ENCODE peak calls at places on chromosome 11, in five cellular contexts. L, U, Z, E and K are unnamed samples.

GRCh38 chr11:108122166-108122628 is 830 bp downstream of the ACAT1 start:
- DNase-seq in L (peak; percentile 58), U (no peak), Z (no peak), E (no peak), K (peak; percentile 27)

GRCh38 chr11:110026823-110027626 is 66.2 kb upstream of the ZC3H12C start:
- DNase-seq in L (no peak), U (no peak), Z (no peak), E (peak; percentile 99), K (peak; percentile 9)

GRCh38 chr11:96470521-96470920 is 80.7 kb downstream of the JRKL start:
- DNase-seq in L (no peak), U (no peak), Z (no peak), E (no peak), K (no peak)

GRCh38 chr11:9722893-9723292 is 59.0 kb downstream of the SWAP70 start:
- DNase-seq in L (no peak), U (no peak), Z (no peak), E (no peak), K (no peak)

GRCh38 chr11:69374110-69374981 is 80.4 kb downstream of the MYEOV start:
- DNase-seq in L (no peak), U (no peak), Z (no peak), E (no peak), K (no peak)

GRCh38 chr11:13480198-13480597 is 15.6 kb downstream of the PTH start:
- DNase-seq in L (peak; percentile 60), U (no peak), Z (no peak), E (no peak), K (no peak)

GRCh38 chr11:15278129-15278528 is 163.4 kb downstream of the INSC start:
- DNase-seq in L (no peak), U (no peak), Z (no peak), E (no peak), K (no peak)

GRCh38 chr11:96215094-96215782 is 127.8 kb downstream of the MAML2 start:
- DNase-seq in L (peak; percentile 20), U (no peak), Z (no peak), E (peak; percentile 72), K (peak; percentile 72)

GRCh38 chr11:10382518-10382917 is 72.5 kb upstream of the AMPD3 start:
- DNase-seq in L (peak; percentile 70), U (peak; percentile 63), Z (no peak), E (no peak), K (peak; percentile 48)

GRCh38 chr11:44572884-44573283 is 7.4 kb downstream of the CD82 start:
- DNase-seq in L (no peak), U (no peak), Z (no peak), E (no peak), K (no peak)

GRCh38 chr11:1568451-1568911 is 3.6 kb downstream of the DUSP8 start:
- DNase-seq in L (no peak), U (no peak), Z (no peak), E (no peak), K (peak; percentile 25)

GRCh38 chr11:12090061-12090572 is 20.3 kb upstream of the MICAL2 start:
- DNase-seq in L (peak; percentile 52), U (peak; percentile 54), Z (no peak), E (no peak), K (peak; percentile 74)

GRCh38 chr11:92628401-92629292 is 340.8 kb upstream of the MTNR1B start:
- DNase-seq in L (no peak), U (no peak), Z (no peak), E (no peak), K (no peak)

GRCh38 chr11:45669146-45669545 is 3.7 kb upstream of the CHST1 start:
- DNase-seq in L (no peak), U (no peak), Z (no peak), E (no peak), K (no peak)

GRCh38 chr11:1836011-1836945 is 1.5 kb downstream of the SYT8 start:
- DNase-seq in L (no peak), U (no peak), Z (no peak), E (no peak), K (no peak)

GRCh38 chr11:134564472-134565200 is 152.6 kb upstream of the B3GAT1 start:
- DNase-seq in L (no peak), U (no peak), Z (no peak), E (no peak), K (no peak)

GRCh38 chr11:2793781-2794418 is 91.7 kb downstream of the CDKN1C start:
- DNase-seq in L (no peak), U (no peak), Z (no peak), E (no peak), K (no peak)

GRCh38 chr11:92801685-92802084 is 167.8 kb upstream of the MTNR1B start:
- DNase-seq in L (no peak), U (no peak), Z (no peak), E (no peak), K (no peak)

GRCh38 chr11:12220305-12220704 is 109.9 kb downstream of the MICAL2 start:
- DNase-seq in L (no peak), U (no peak), Z (no peak), E (no peak), K (no peak)

GRCh38 chr11:6200975-6201374 is 2.0 kb downstream of the OR52W1 start:
- DNase-seq in L (no peak), U (no peak), Z (no peak), E (no peak), K (peak; percentile 98)

GRCh38 chr11:38305682-38306081 is 1707.6 kb upstream of the RAG2 start:
- DNase-seq in L (no peak), U (no peak), Z (no peak), E (no peak), K (no peak)

GRCh38 chr11:122703541-122704272 is 48.2 kb downstream of the UBASH3B start:
- DNase-seq in L (no peak), U (no peak), Z (no peak), E (no peak), K (no peak)

GRCh38 chr11:122976734-122977454 is 4.7 kb downstream of the BSX start:
- DNase-seq in L (no peak), U (no peak), Z (no peak), E (no peak), K (no peak)

GRCh38 chr11:103619480-103619879 is 417.0 kb upstream of the DDI1 start:
- DNase-seq in L (no peak), U (no peak), Z (no peak), E (no peak), K (no peak)

GRCh38 chr11:11486002-11486401 is 133.0 kb upstream of the CSNK2A3 start:
- DNase-seq in L (no peak), U (no peak), Z (no peak), E (no peak), K (no peak)

GRCh38 chr11:84430661-84431060 is 1144.5 kb upstream of the CCDC90B start:
- DNase-seq in L (no peak), U (no peak), Z (no peak), E (no peak), K (no peak)

GRCh38 chr11:45174963-45175362 is 28.5 kb downstream of the PRDM11 start:
- DNase-seq in L (no peak), U (no peak), Z (no peak), E (no peak), K (no peak)

DNA sequence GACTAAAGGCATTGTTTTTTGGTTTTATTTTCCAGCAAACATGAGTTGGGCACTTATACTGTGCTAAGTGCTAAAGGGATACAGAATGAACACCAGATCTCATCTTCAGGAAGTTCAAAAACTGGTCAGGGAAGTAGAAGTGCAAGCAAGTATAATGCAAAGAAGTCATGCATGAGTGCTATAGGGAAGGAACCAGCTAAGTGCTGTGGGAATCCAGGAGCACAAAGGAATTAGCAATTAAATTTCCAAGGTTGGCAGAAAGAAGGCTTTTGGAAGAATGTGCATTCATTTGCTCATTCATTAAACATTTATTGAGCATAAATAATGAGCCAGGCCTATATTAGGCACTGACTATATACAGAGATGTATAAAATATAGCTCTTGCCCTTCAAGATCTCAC is 143.7 kb upstream of the ARHGAP42 start:
- DNase-seq in L (no peak), U (no peak), Z (no peak), E (no peak), K (no peak)
- TF ChIP-seq MAX in L (no peak), U (no peak), Z (no peak), E (no peak), K (no peak)

DNA sequence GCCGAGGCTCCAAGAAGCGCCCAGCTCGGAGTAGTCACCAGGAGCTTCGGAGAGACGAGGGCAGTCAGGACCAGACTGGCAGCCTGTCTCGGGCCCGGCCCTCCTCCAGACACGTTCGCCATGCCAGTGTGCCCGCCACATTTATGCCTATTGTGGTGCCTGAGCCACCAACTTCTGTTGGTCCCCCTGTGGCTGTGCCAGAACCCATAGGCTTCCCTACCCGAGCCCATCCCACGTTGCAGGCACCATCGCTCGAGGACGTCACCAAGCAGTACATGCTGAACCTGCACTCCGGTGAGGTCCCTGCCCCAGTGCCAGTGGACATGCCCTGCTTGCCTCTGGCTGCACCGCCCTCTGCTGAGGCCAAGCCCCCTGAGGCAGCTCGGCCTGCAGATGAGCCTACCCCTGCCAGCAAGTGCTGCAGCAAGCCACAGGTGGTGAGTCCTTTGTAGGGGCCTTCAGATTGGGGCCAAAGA is 3.4 kb downstream of the ARHGEF17 start:
- DNase-seq in L (no peak), U (no peak), Z (no peak), E (no peak), K (no peak)
- H3K4me3 ChIP-seq in L (no peak overlapping the region), U (no peak overlapping the region), Z (no peak overlapping the region), E (peak overlapping the region; percentile 16), K (no peak overlapping the region)

GRCh38 chr11:63869686-63870085 is 30.8 kb downstream of the MARK2 start:
- DNase-seq in L (no peak), U (no peak), Z (no peak), E (no peak), K (peak; percentile 82)
- TF ChIP-seq MAX in L (no peak), U (no peak), Z (no peak), E (no peak), K (peak; percentile 19)

DNA sequence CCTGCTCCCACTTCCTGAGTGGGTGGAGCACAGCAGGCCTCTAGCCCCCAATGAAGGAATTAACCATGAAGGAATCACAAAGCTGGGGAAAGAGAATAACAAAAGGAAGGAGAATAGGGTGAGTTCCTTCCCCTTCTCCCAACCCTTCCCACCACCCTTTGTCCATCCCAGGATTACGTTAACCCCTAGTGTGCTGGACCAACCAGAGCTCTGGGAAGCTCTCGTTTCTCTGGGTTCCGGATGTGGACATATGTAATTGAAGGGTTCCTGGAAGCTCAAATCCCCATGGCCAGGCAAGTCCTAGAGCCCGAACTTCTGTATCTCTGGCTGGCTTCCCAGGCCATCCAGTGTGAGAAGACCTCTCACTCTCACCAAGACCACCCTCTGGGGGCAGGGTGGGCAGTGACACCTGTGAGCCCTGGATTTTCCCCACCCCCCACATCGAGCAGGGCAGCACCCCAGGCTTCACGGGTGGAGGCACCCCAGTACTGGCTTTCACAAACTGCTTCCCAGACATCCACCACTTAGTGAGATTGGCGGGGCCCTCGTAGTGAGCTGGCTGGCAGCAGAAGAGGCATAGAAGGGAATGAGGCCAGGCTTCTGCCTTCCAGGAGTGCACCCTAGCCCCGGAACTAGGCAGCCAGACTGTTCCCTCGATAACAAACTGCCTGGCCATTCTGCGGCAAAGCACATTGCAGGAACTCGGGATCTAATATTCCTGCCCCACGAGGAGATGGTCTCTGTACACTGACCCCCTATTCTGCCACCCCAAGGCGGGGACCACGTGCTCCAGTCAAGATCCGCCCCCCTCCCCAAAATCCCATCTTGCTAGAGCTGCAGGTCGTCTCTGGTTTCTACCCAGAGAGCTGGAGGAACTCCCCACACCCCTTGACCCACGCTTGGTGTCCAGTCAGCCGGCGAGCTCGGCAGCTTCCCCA is 2.1 kb downstream of the NECTIN1 start:
- DNase-seq in L (no peak), U (no peak), Z (no peak), E (no peak), K (no peak)
- H3K4me3 ChIP-seq in L (no peak overlapping the region), U (peak overlapping the region; percentile 82), Z (peak overlapping the region; percentile 81), E (peak overlapping the region; percentile 74), K (peak overlapping the region; percentile 79)